ENCODE peak calls at places on chromosome 21, in seven cellular contexts. P is amniotic stem cell; T is NCI-H1417; G is HS-5; X is right cardiac atrium; U is erythroblast; S is effector memory CD8-positive, alpha-beta T cell. M is an unnamed sample.

GRCh38 chr21:30629173-30629572 is 5.8 kb upstream of the KRTAP20-2 start:
- DNase-seq in U (no peak), P (no peak), T (no peak), X (no peak), G (peak), S (no peak), M (no peak)

GRCh38 chr21:28704746-28705145 is 287.9 kb downstream of the LTN1 start:
- DNase-seq in U (no peak), P (no peak), X (peak), G (no peak), T (peak), S (no peak), M (no peak)

GRCh38 chr21:26965567-26966359 is 1.1 kb downstream of the ADAMTS5 start:
- DNase-seq in U (no peak), X (peak), S (no peak), P (no peak), T (peak), G (no peak), M (no peak)

GRCh38 chr21:16407403-16408279 is 677.9 kb downstream of the USP25 start:
- DNase-seq in P (no peak), G (no peak), T (no peak), S (no peak), U (no peak), X (no peak), M (no peak)

GRCh38 chr21:19236209-19236608 is 832.6 kb upstream of the TMPRSS15 start:
- DNase-seq in S (no peak), U (no peak), X (no peak), T (no peak), P (no peak), G (no peak), M (no peak)

GRCh38 chr21:34807881-34808568 is 139.2 kb downstream of the CLIC6 start:
- DNase-seq in G (peak), S (peak), T (no peak), X (no peak), P (peak), U (no peak), M (peak)

GRCh38 chr21:39348355-39349210 is at the start of gene HMGN1:
- DNase-seq in U (peak), X (peak), T (peak), G (peak), S (peak), P (peak), M (peak)

GRCh38 chr21:14114251-14114650 is 96.5 kb downstream of the LIPI start:
- DNase-seq in U (no peak), T (peak), G (no peak), P (no peak), S (no peak), X (no peak), M (no peak)

GRCh38 chr21:35108887-35109286 is 59.8 kb upstream of the RUNX1 start:
- DNase-seq in P (no peak), X (no peak), G (no peak), S (no peak), T (no peak), U (no peak), M (no peak)